ENCODE peak calls at places on chromosome 6, in four cellular contexts. One of them, this sample, is unnamed.

GRCh38 chr6:23855497-23856116 is 270.4 kb upstream of the NRSN1 start:
- DNase-seq in choroid plexus epithelial cell: no peak
- DNase-seq in dorsolateral prefrontal cortex: no peak
- DNase-seq in AG10803: no peak
- DNase-seq in this sample: no peak

GRCh38 chr6:131924881-131925474 is 26.2 kb downstream of the CCN2 start:
- DNase-seq in dorsolateral prefrontal cortex: no peak
- DNase-seq in AG10803: peak
- DNase-seq in choroid plexus epithelial cell: peak
- DNase-seq in this sample: peak

GRCh38 chr6:107894821-107895396 is 63.1 kb downstream of the SEC63 start:
- DNase-seq in dorsolateral prefrontal cortex: no peak
- DNase-seq in AG10803: peak
- DNase-seq in choroid plexus epithelial cell: no peak
- DNase-seq in this sample: no peak

GRCh38 chr6:7542878-7543394 is 1.5 kb downstream of the DSP start:
- DNase-seq in choroid plexus epithelial cell: peak
- DNase-seq in dorsolateral prefrontal cortex: no peak
- DNase-seq in AG10803: peak
- DNase-seq in this sample: peak

GRCh38 chr6:148273962-148274752 is 68.5 kb upstream of the SASH1 start:
- DNase-seq in dorsolateral prefrontal cortex: no peak
- DNase-seq in choroid plexus epithelial cell: peak
- DNase-seq in AG10803: peak
- DNase-seq in this sample: no peak

GRCh38 chr6:52415917-52416628 is 4.1 kb upstream of the EFHC1 start:
- DNase-seq in dorsolateral prefrontal cortex: no peak
- DNase-seq in AG10803: no peak
- DNase-seq in choroid plexus epithelial cell: peak
- DNase-seq in this sample: no peak

GRCh38 chr6:8556370-8557018 is 121.1 kb upstream of the SLC35B3 start:
- DNase-seq in choroid plexus epithelial cell: peak
- DNase-seq in dorsolateral prefrontal cortex: no peak
- DNase-seq in AG10803: peak
- DNase-seq in this sample: peak

GRCh38 chr6:107704377-107705013 is 119.6 kb downstream of the SCML4 start:
- DNase-seq in dorsolateral prefrontal cortex: no peak
- DNase-seq in choroid plexus epithelial cell: peak
- DNase-seq in AG10803: peak
- DNase-seq in this sample: peak

GRCh38 chr6:116450769-116451740 is 10.1 kb upstream of the CALHM6 start:
- DNase-seq in choroid plexus epithelial cell: no peak
- DNase-seq in AG10803: no peak
- DNase-seq in dorsolateral prefrontal cortex: no peak
- DNase-seq in this sample: no peak

GRCh38 chr6:165218816-165219215 is 90.6 kb downstream of the C6orf118 start:
- DNase-seq in AG10803: peak
- DNase-seq in dorsolateral prefrontal cortex: no peak
- DNase-seq in choroid plexus epithelial cell: peak
- DNase-seq in this sample: no peak

GRCh38 chr6:152635949-152636674 is 1.1 kb downstream of the SYNE1 start:
- DNase-seq in choroid plexus epithelial cell: peak
- DNase-seq in dorsolateral prefrontal cortex: peak
- DNase-seq in AG10803: peak
- DNase-seq in this sample: peak

GRCh38 chr6:15293674-15294073 is 47.8 kb downstream of the JARID2 start:
- DNase-seq in choroid plexus epithelial cell: no peak
- DNase-seq in AG10803: no peak
- DNase-seq in dorsolateral prefrontal cortex: no peak
- DNase-seq in this sample: no peak

GRCh38 chr6:48977573-48977972 is 485.5 kb downstream of the MMUT start:
- DNase-seq in choroid plexus epithelial cell: no peak
- DNase-seq in dorsolateral prefrontal cortex: no peak
- DNase-seq in AG10803: no peak
- DNase-seq in this sample: no peak

GRCh38 chr6:26158581-26159416 is 71.6 kb downstream of the HFE start:
- DNase-seq in choroid plexus epithelial cell: peak
- DNase-seq in AG10803: peak
- DNase-seq in dorsolateral prefrontal cortex: no peak
- DNase-seq in this sample: peak

GRCh38 chr6:138503881-138504680 is 4.8 kb upstream of the NHSL1 start:
- DNase-seq in choroid plexus epithelial cell: peak
- DNase-seq in AG10803: no peak
- DNase-seq in dorsolateral prefrontal cortex: no peak
- DNase-seq in this sample: no peak

GRCh38 chr6:32700391-32701040 is 34.1 kb upstream of the HLA-DQB1 start:
- DNase-seq in AG10803: peak
- DNase-seq in choroid plexus epithelial cell: peak
- DNase-seq in dorsolateral prefrontal cortex: no peak
- DNase-seq in this sample: peak

GRCh38 chr6:135505648-135506047 is 8.1 kb upstream of the AHI1 start:
- DNase-seq in choroid plexus epithelial cell: no peak
- DNase-seq in dorsolateral prefrontal cortex: no peak
- DNase-seq in AG10803: peak
- DNase-seq in this sample: no peak

GRCh38 chr6:103672169-103672568 is 1187.5 kb downstream of the HACE1 start:
- DNase-seq in AG10803: no peak
- DNase-seq in dorsolateral prefrontal cortex: no peak
- DNase-seq in choroid plexus epithelial cell: peak
- DNase-seq in this sample: peak

GRCh38 chr6:43952746-43953145 is 174.5 kb downstream of the MRPL14 start:
- DNase-seq in choroid plexus epithelial cell: peak
- DNase-seq in dorsolateral prefrontal cortex: no peak
- DNase-seq in AG10803: no peak
- DNase-seq in this sample: no peak

GRCh38 chr6:141107562-141108160 is 1025.1 kb upstream of the GJE1 start:
- DNase-seq in choroid plexus epithelial cell: peak
- DNase-seq in AG10803: peak
- DNase-seq in dorsolateral prefrontal cortex: no peak
- DNase-seq in this sample: peak

GRCh38 chr6:5173862-5174643 is 86.7 kb downstream of the LYRM4 start:
- DNase-seq in dorsolateral prefrontal cortex: no peak
- DNase-seq in AG10803: no peak
- DNase-seq in choroid plexus epithelial cell: peak
- DNase-seq in this sample: peak

GRCh38 chr6:27757307-27757706 is 154.9 kb downstream of the OR2B2 start:
- DNase-seq in dorsolateral prefrontal cortex: no peak
- DNase-seq in AG10803: no peak
- DNase-seq in choroid plexus epithelial cell: no peak
- DNase-seq in this sample: no peak

GRCh38 chr6:157246771-157247484 is 76.4 kb downstream of the TMEM242 start:
- DNase-seq in dorsolateral prefrontal cortex: no peak
- DNase-seq in choroid plexus epithelial cell: no peak
- DNase-seq in AG10803: no peak
- DNase-seq in this sample: no peak
- TF ChIP-seq CTCF in dorsolateral prefrontal cortex: no peak
- TF ChIP-seq CTCF in choroid plexus epithelial cell: no peak
- TF ChIP-seq CTCF in AG10803: no peak
- TF ChIP-seq CTCF in this sample: no peak

DNA sequence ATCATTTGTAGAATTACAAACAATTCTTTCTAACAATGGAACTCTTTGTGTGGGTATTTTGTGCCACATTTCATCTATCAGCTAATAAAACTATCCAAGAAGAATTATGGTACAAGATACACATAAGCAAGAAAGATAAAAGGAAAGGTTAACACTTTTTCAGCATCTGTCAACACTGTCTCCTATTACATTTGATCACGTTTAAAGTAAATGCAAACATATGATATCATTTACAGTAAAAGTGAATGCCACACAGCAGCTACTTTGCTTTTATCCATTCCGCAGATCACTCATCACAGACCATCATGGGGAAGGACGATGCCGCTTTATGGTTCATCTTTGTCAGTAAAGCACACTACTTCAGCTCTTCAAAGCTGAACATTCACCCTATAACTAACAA is 456.4 kb upstream of the MANEA start:
- DNase-seq in AG10803: no peak
- DNase-seq in choroid plexus epithelial cell: no peak
- DNase-seq in dorsolateral prefrontal cortex: no peak
- DNase-seq in this sample: no peak
- H3K4me3 ChIP-seq in AG10803: no peak
- H3K4me3 ChIP-seq in choroid plexus epithelial cell: no peak
- H3K4me3 ChIP-seq in dorsolateral prefrontal cortex: no peak
- H3K4me3 ChIP-seq in this sample: no peak

GRCh38 chr6:117776441-117776840 is 101.2 kb downstream of the NUS1 start:
- DNase-seq in dorsolateral prefrontal cortex: no peak
- DNase-seq in AG10803: peak
- DNase-seq in choroid plexus epithelial cell: peak
- DNase-seq in this sample: peak
- TF ChIP-seq CTCF in dorsolateral prefrontal cortex: no peak
- TF ChIP-seq CTCF in AG10803: no peak
- TF ChIP-seq CTCF in choroid plexus epithelial cell: peak
- TF ChIP-seq CTCF in this sample: peak

GRCh38 chr6:36824262-36824661 is 15.0 kb downstream of the CPNE5 start:
- DNase-seq in AG10803: no peak
- DNase-seq in dorsolateral prefrontal cortex: no peak
- DNase-seq in choroid plexus epithelial cell: no peak
- DNase-seq in this sample: no peak

GRCh38 chr6:36820700-36821580 is 18.3 kb downstream of the CPNE5 start:
- DNase-seq in AG10803: peak
- DNase-seq in choroid plexus epithelial cell: peak
- DNase-seq in dorsolateral prefrontal cortex: no peak
- DNase-seq in this sample: peak

GRCh38 chr6:36823421-36824096 is 15.7 kb downstream of the CPNE5 start:
- DNase-seq in AG10803: no peak
- DNase-seq in dorsolateral prefrontal cortex: no peak
- DNase-seq in choroid plexus epithelial cell: no peak
- DNase-seq in this sample: no peak

GRCh38 chr6:36821581-36822335 is 17.5 kb downstream of the CPNE5 start:
- DNase-seq in AG10803: no peak
- DNase-seq in dorsolateral prefrontal cortex: no peak
- DNase-seq in choroid plexus epithelial cell: no peak
- DNase-seq in this sample: no peak

GRCh38 chr6:36822506-36823269 is 16.6 kb downstream of the CPNE5 start:
- DNase-seq in AG10803: no peak
- DNase-seq in choroid plexus epithelial cell: no peak
- DNase-seq in dorsolateral prefrontal cortex: no peak
- DNase-seq in this sample: peak
- H3K4me3 ChIP-seq in AG10803: no peak
- H3K4me3 ChIP-seq in choroid plexus epithelial cell: no peak
- H3K4me3 ChIP-seq in dorsolateral prefrontal cortex: no peak
- H3K4me3 ChIP-seq in this sample: no peak

GRCh38 chr6:30361661-30362060 is 16.7 kb downstream of the RPP21 start:
- DNase-seq in choroid plexus epithelial cell: no peak
- DNase-seq in AG10803: no peak
- DNase-seq in dorsolateral prefrontal cortex: no peak
- DNase-seq in this sample: no peak

GRCh38 chr6:30363459-30363858 is 18.5 kb downstream of the RPP21 start:
- DNase-seq in choroid plexus epithelial cell: no peak
- DNase-seq in AG10803: no peak
- DNase-seq in dorsolateral prefrontal cortex: no peak
- DNase-seq in this sample: no peak

GRCh38 chr6:30359276-30359675 is 14.3 kb downstream of the RPP21 start:
- DNase-seq in AG10803: no peak
- DNase-seq in choroid plexus epithelial cell: no peak
- DNase-seq in dorsolateral prefrontal cortex: no peak
- DNase-seq in this sample: no peak

GRCh38 chr6:30360139-30360538 is 15.2 kb downstream of the RPP21 start:
- DNase-seq in choroid plexus epithelial cell: no peak
- DNase-seq in dorsolateral prefrontal cortex: no peak
- DNase-seq in AG10803: no peak
- DNase-seq in this sample: no peak

GRCh38 chr6:30364591-30364990 is 19.6 kb downstream of the RPP21 start:
- DNase-seq in dorsolateral prefrontal cortex: no peak
- DNase-seq in AG10803: no peak
- DNase-seq in choroid plexus epithelial cell: no peak
- DNase-seq in this sample: no peak
- TF ChIP-seq CTCF in dorsolateral prefrontal cortex: no peak
- TF ChIP-seq CTCF in AG10803: no peak
- TF ChIP-seq CTCF in choroid plexus epithelial cell: no peak
- TF ChIP-seq CTCF in this sample: no peak

GRCh38 chr6:166768761-166769160 is 141.7 kb upstream of the RPS6KA2 start:
- DNase-seq in dorsolateral prefrontal cortex: no peak
- DNase-seq in choroid plexus epithelial cell: no peak
- DNase-seq in AG10803: no peak
- DNase-seq in this sample: no peak
- H3K4me3 ChIP-seq in dorsolateral prefrontal cortex: no peak
- H3K4me3 ChIP-seq in choroid plexus epithelial cell: no peak
- H3K4me3 ChIP-seq in AG10803: no peak
- H3K4me3 ChIP-seq in this sample: no peak

GRCh38 chr6:41548841-41549642 is 2.9 kb downstream of the FOXP4 start:
- DNase-seq in AG10803: no peak
- DNase-seq in choroid plexus epithelial cell: no peak
- DNase-seq in dorsolateral prefrontal cortex: no peak
- DNase-seq in this sample: no peak

GRCh38 chr6:41546866-41547798 is 951 bp downstream of the FOXP4 start:
- DNase-seq in dorsolateral prefrontal cortex: no peak
- DNase-seq in AG10803: peak
- DNase-seq in choroid plexus epithelial cell: peak
- DNase-seq in this sample: peak

GRCh38 chr6:41549673-41550072 is 3.5 kb downstream of the FOXP4 start:
- DNase-seq in choroid plexus epithelial cell: no peak
- DNase-seq in AG10803: no peak
- DNase-seq in dorsolateral prefrontal cortex: no peak
- DNase-seq in this sample: no peak

GRCh38 chr6:41547799-41548097 is 1.6 kb downstream of the FOXP4 start:
- DNase-seq in dorsolateral prefrontal cortex: no peak
- DNase-seq in AG10803: no peak
- DNase-seq in choroid plexus epithelial cell: no peak
- DNase-seq in this sample: no peak

DNA sequence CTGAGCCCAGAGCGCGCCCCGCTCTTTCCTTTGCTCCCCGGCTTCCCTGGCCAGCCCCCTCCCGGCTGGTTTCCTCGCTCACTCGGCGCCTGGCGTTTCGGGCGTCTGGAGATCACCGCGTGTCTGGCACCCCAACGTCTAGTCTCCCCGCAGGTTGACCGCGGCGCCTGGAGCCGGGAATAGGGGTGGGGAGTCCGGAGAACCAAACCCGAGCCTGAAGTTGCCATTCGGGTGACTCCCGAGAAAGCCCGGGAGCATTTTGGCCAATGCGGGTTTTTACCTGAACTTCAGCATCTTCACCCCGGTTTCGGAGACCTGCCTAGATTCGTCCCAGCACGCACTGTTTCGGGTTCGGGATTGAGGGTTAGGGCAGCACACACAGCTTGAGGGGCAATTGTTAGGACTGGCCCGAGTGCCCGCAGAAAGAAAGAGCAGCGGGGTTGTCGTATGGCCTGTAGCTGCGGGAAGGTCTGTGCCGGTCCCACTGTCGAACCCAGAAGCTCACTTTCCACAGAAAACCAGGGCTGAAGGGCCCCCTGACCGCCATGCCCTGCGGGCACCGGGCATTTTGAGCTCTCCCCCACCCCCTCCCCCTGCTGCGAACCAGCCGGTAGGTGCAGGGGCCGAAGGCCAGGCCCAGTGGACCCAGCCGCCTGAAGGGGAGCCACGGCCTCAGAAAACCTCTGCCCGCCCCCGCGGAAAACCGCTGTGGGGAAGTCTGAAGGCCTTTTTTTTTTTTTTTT is 2.1 kb downstream of the FOXP4 start:
- DNase-seq in dorsolateral prefrontal cortex: no peak
- DNase-seq in choroid plexus epithelial cell: no peak
- DNase-seq in AG10803: no peak
- DNase-seq in this sample: no peak
- TF ChIP-seq CTCF in dorsolateral prefrontal cortex: no peak
- TF ChIP-seq CTCF in choroid plexus epithelial cell: no peak
- TF ChIP-seq CTCF in AG10803: no peak
- TF ChIP-seq CTCF in this sample: no peak

GRCh38 chr6:142838821-142839685 is 105.9 kb downstream of the HIVEP2 start:
- DNase-seq in choroid plexus epithelial cell: peak
- DNase-seq in dorsolateral prefrontal cortex: no peak
- DNase-seq in AG10803: no peak
- DNase-seq in this sample: peak
- H3K4me3 ChIP-seq in choroid plexus epithelial cell: no peak
- H3K4me3 ChIP-seq in dorsolateral prefrontal cortex: no peak
- H3K4me3 ChIP-seq in AG10803: no peak
- H3K4me3 ChIP-seq in this sample: no peak

This sample was measured in astrocyte of the spinal cord.